ENCODE peak calls at places on chromosomes 6 and 20, in four cellular contexts. One of them, this sample, is unnamed.

GRCh38 chr6:157967486-157967885 is 14.2 kb upstream of the SYNJ2 start:
- DNase-seq in uterus: no peak
- DNase-seq in A549: no peak
- DNase-seq in HCT116: no peak
- DNase-seq in this sample: no peak

GRCh38 chr6:16721977-16722376 is 39.3 kb downstream of the ATXN1 start:
- DNase-seq in HCT116: no peak
- DNase-seq in uterus: no peak
- DNase-seq in A549: no peak
- DNase-seq in this sample: no peak

GRCh38 chr6:37783831-37784584 is 35.5 kb upstream of the ZFAND3 start:
- DNase-seq in A549: no peak
- DNase-seq in uterus: peak
- DNase-seq in HCT116: no peak
- DNase-seq in this sample: no peak

GRCh38 chr6:133854633-133855598 is 34.0 kb upstream of the TCF21 start:
- DNase-seq in HCT116: no peak
- DNase-seq in A549: no peak
- DNase-seq in uterus: no peak
- DNase-seq in this sample: no peak

GRCh38 chr6:166415306-166415705 is 32.6 kb upstream of the MPC1 start:
- DNase-seq in uterus: no peak
- DNase-seq in HCT116: no peak
- DNase-seq in A549: no peak
- DNase-seq in this sample: no peak

GRCh38 chr6:34990971-34991560 is 102.0 kb downstream of the ANKS1A start:
- DNase-seq in uterus: no peak
- DNase-seq in A549: no peak
- DNase-seq in HCT116: no peak
- DNase-seq in this sample: no peak

GRCh38 chr6:2940010-2940850 is 31.1 kb downstream of the SERPINB6 start:
- DNase-seq in A549: no peak
- DNase-seq in uterus: no peak
- DNase-seq in HCT116: no peak
- DNase-seq in this sample: no peak

GRCh38 chr6:18507561-18507960 is 120.4 kb downstream of the RNF144B start:
- DNase-seq in uterus: no peak
- DNase-seq in A549: no peak
- DNase-seq in HCT116: no peak
- DNase-seq in this sample: no peak

GRCh38 chr6:149717255-149717587 is 680 bp downstream of the LATS1 start:
- DNase-seq in uterus: no peak
- DNase-seq in A549: no peak
- DNase-seq in HCT116: no peak
- DNase-seq in this sample: no peak

GRCh38 chr6:129643968-129644367 is 66.0 kb downstream of the ARHGAP18 start:
- DNase-seq in HCT116: no peak
- DNase-seq in uterus: no peak
- DNase-seq in A549: no peak
- DNase-seq in this sample: no peak

GRCh38 chr6:33126101-33126714 is 50.4 kb downstream of the HLA-DPB1 start:
- DNase-seq in uterus: peak
- DNase-seq in A549: peak
- DNase-seq in HCT116: peak
- DNase-seq in this sample: peak

GRCh38 chr20:51311636-51312479 is 230.7 kb downstream of the NFATC2 start:
- DNase-seq in uterus: no peak
- DNase-seq in HCT116: no peak
- DNase-seq in A549: no peak
- DNase-seq in this sample: no peak

GRCh38 chr6:40796280-40797223 is 209.4 kb upstream of the LRFN2 start:
- DNase-seq in A549: no peak
- DNase-seq in uterus: no peak
- DNase-seq in HCT116: no peak
- DNase-seq in this sample: no peak

GRCh38 chr20:50399003-50399916 is 110.9 kb upstream of the PTPN1 start:
- DNase-seq in HCT116: no peak
- DNase-seq in A549: no peak
- DNase-seq in uterus: peak
- DNase-seq in this sample: no peak

GRCh38 chr6:170093276-170093657 is 197.6 kb downstream of the DLL1 start:
- DNase-seq in HCT116: no peak
- DNase-seq in uterus: peak
- DNase-seq in A549: no peak
- DNase-seq in this sample: no peak

GRCh38 chr6:113076116-113076515 is 729.0 kb downstream of the RFPL4B start:
- DNase-seq in uterus: no peak
- DNase-seq in HCT116: no peak
- DNase-seq in A549: no peak
- DNase-seq in this sample: no peak

GRCh38 chr6:111579816-111580215 is 25.9 kb downstream of the TRAF3IP2 start:
- DNase-seq in uterus: no peak
- DNase-seq in HCT116: no peak
- DNase-seq in A549: no peak
- DNase-seq in this sample: peak

GRCh38 chr6:45196121-45196520 is 132.0 kb upstream of the RUNX2 start:
- DNase-seq in A549: no peak
- DNase-seq in HCT116: no peak
- DNase-seq in uterus: no peak
- DNase-seq in this sample: no peak

GRCh38 chr20:50187403-50188051 is 3.1 kb upstream of the CEBPB start:
- DNase-seq in HCT116: no peak
- DNase-seq in uterus: peak
- DNase-seq in A549: no peak
- DNase-seq in this sample: peak

GRCh38 chr6:64034840-64035656 is 399.4 kb downstream of the PHF3 start:
- DNase-seq in A549: no peak
- DNase-seq in uterus: no peak
- DNase-seq in HCT116: no peak
- DNase-seq in this sample: no peak

GRCh38 chr6:19663479-19663878 is 173.7 kb upstream of the ID4 start:
- DNase-seq in A549: no peak
- DNase-seq in uterus: no peak
- DNase-seq in HCT116: no peak
- DNase-seq in this sample: no peak

GRCh38 chr6:25324076-25324762 is 45.0 kb downstream of the CARMIL1 start:
- DNase-seq in HCT116: no peak
- DNase-seq in A549: no peak
- DNase-seq in uterus: no peak
- DNase-seq in this sample: no peak

GRCh38 chr20:62330576-62331317 is 27.9 kb downstream of the ADRM1 start:
- DNase-seq in A549: no peak
- DNase-seq in HCT116: no peak
- DNase-seq in uterus: no peak
- DNase-seq in this sample: no peak

GRCh38 chr20:44010162-44010704 is 95.6 kb downstream of the TOX2 start:
- DNase-seq in uterus: no peak
- DNase-seq in A549: no peak
- DNase-seq in HCT116: no peak
- DNase-seq in this sample: peak

GRCh38 chr6:112501705-112502104 is 154.6 kb downstream of the RFPL4B start:
- DNase-seq in uterus: no peak
- DNase-seq in A549: no peak
- DNase-seq in HCT116: no peak
- DNase-seq in this sample: no peak

GRCh38 chr6:4661391-4661790 is 114.8 kb upstream of the CDYL start:
- DNase-seq in HCT116: no peak
- DNase-seq in uterus: no peak
- DNase-seq in A549: no peak
- DNase-seq in this sample: no peak

GRCh38 chr6:4662886-4663285 is 113.3 kb upstream of the CDYL start:
- DNase-seq in A549: no peak
- DNase-seq in uterus: no peak
- DNase-seq in HCT116: no peak
- DNase-seq in this sample: no peak

GRCh38 chr6:4665489-4666417 is 110.5 kb upstream of the CDYL start:
- DNase-seq in HCT116: no peak
- DNase-seq in A549: no peak
- DNase-seq in uterus: no peak
- DNase-seq in this sample: no peak

GRCh38 chr6:4664911-4665310 is 111.3 kb upstream of the CDYL start:
- DNase-seq in uterus: no peak
- DNase-seq in A549: no peak
- DNase-seq in HCT116: no peak
- DNase-seq in this sample: no peak

GRCh38 chr6:4664117-4664626 is 112.0 kb upstream of the CDYL start:
- DNase-seq in A549: no peak
- DNase-seq in uterus: peak
- DNase-seq in HCT116: no peak
- DNase-seq in this sample: no peak
- TF ChIP-seq POLR2A in A549: no peak
- TF ChIP-seq POLR2A in uterus: no peak
- TF ChIP-seq POLR2A in HCT116: no peak
- TF ChIP-seq POLR2A in this sample: no peak

GRCh38 chr20:2798814-2799213 is 1.6 kb downstream of the CPXM1 start:
- DNase-seq in HCT116: no peak
- DNase-seq in A549: no peak
- DNase-seq in uterus: no peak
- DNase-seq in this sample: no peak
- TF ChIP-seq POLR2A in HCT116: no peak
- TF ChIP-seq POLR2A in A549: no peak
- TF ChIP-seq POLR2A in uterus: no peak
- TF ChIP-seq POLR2A in this sample: no peak

DNA sequence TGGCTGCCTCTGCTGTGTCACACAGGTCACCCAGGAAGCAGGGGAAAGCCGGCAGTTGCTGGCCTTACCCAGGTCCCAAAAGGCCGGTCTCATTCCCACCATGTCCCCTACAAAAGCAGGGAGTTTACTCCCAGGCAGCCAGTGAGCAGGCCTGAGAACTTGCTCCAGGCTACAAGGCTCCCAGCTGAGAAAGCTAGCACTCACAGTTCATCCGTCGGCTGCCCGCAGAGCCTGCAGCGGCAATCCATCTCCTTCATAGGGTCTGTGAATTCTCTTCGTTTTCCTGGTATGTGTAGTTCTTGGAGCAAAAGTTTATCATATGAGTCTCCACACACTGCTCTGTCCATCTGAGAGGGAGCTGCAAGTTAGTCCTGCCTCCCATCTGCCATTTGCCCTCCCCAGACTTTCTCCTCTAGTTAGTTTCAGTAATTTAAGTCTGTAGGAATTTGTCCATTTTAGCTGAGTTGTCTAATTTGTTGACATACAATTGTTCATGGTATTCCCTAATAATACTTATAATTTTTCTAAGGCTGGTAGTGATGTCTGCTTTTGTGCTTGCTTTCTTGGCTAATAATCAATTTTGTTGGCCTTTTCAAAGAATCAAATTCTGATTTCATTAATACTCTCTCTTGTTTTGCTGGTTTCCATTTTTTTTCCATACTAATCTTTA is 135.6 kb downstream of the MAP3K4 start:
- DNase-seq in A549: no peak
- DNase-seq in HCT116: no peak
- DNase-seq in uterus: no peak
- DNase-seq in this sample: no peak
- TF ChIP-seq POLR2A in A549: no peak
- TF ChIP-seq POLR2A in HCT116: no peak
- TF ChIP-seq POLR2A in uterus: no peak
- TF ChIP-seq POLR2A in this sample: no peak

DNA sequence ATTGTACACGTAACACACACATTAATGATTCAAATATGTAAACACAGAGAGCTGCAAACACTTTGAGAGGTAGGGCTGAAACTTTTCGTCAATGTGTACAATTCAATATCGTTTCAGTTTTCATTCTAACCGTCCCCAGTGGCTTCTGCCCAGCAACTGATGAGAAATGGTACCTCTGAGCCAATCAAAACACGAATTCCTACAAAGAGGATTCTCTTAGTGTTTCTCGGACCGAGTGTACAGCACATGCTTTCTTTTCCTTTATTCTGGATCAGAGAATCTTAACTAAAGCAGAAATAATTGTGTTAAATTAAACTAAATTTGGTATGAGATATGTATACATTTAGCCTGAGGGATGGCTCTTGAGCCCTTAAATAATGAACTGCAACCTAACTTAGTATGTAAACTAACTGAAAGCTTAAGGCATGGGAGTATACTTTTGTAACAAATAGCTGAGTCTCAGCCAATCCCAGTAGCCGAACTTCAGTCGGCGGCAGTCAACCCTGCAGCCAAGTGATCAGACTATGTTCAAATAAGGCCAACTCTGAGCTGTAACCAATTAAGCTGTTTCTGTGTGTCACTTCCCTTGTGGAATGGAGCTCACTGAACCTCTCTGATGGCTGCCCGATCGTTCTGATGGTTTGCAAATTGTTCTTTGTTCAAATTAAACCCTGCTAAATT is 16.1 kb downstream of the BTN2A1 start:
- DNase-seq in uterus: peak
- DNase-seq in HCT116: peak
- DNase-seq in A549: peak
- DNase-seq in this sample: peak
- TF ChIP-seq POLR2A in uterus: peak
- TF ChIP-seq POLR2A in HCT116: peak
- TF ChIP-seq POLR2A in A549: no peak
- TF ChIP-seq POLR2A in this sample: peak

GRCh38 chr20:2840138-2840966 is at the start of the genes PCED1A and VPS16:
- DNase-seq in A549: peak
- DNase-seq in uterus: peak
- DNase-seq in HCT116: peak
- DNase-seq in this sample: peak
- TF ChIP-seq POLR2A in A549: peak
- TF ChIP-seq POLR2A in uterus: peak
- TF ChIP-seq POLR2A in HCT116: peak
- TF ChIP-seq POLR2A in this sample: peak

GRCh38 chr6:7175463-7175862 is 67.7 kb downstream of the RREB1 start:
- DNase-seq in HCT116: no peak
- DNase-seq in uterus: no peak
- DNase-seq in A549: no peak
- DNase-seq in this sample: no peak

GRCh38 chr6:7171733-7172132 is 64.0 kb downstream of the RREB1 start:
- DNase-seq in A549: no peak
- DNase-seq in uterus: no peak
- DNase-seq in HCT116: no peak
- DNase-seq in this sample: no peak

GRCh38 chr6:7176208-7176607 is 68.4 kb downstream of the RREB1 start:
- DNase-seq in uterus: peak
- DNase-seq in HCT116: no peak
- DNase-seq in A549: no peak
- DNase-seq in this sample: no peak

GRCh38 chr6:7172605-7173185 is 64.9 kb downstream of the RREB1 start:
- DNase-seq in A549: no peak
- DNase-seq in HCT116: no peak
- DNase-seq in uterus: no peak
- DNase-seq in this sample: peak

GRCh38 chr6:7173843-7174503 is 66.2 kb downstream of the RREB1 start:
- DNase-seq in A549: no peak
- DNase-seq in HCT116: no peak
- DNase-seq in uterus: no peak
- DNase-seq in this sample: no peak
- TF ChIP-seq POLR2A in A549: no peak
- TF ChIP-seq POLR2A in HCT116: no peak
- TF ChIP-seq POLR2A in uterus: no peak
- TF ChIP-seq POLR2A in this sample: no peak

GRCh38 chr6:110422444-110422822 is 7.1 kb upstream of the DDO start:
- DNase-seq in HCT116: no peak
- DNase-seq in A549: no peak
- DNase-seq in uterus: no peak
- DNase-seq in this sample: no peak
- TF ChIP-seq POLR2A in HCT116: no peak
- TF ChIP-seq POLR2A in A549: no peak
- TF ChIP-seq POLR2A in uterus: no peak
- TF ChIP-seq POLR2A in this sample: no peak

This sample was measured in erythroblast.